ENCODE peak calls at places on chromosome X, in four cellular contexts. V, E, R and H are unnamed samples.

GRCh38 chrX:47697171-47697570 is 38.2 kb upstream of the UXT start:
- DNase-seq in E (no peak), V (no peak), R (no peak), H (no peak)

GRCh38 chrX:133781174-133781573 is 204.2 kb downstream of the GPC3 start:
- DNase-seq in R (no peak), V (no peak), E (no peak), H (no peak)

GRCh38 chrX:65667157-65667502 is 324 bp upstream of the MSN start:
- DNase-seq in V (no peak), E (no peak), R (no peak), H (no peak)

GRCh38 chrX:29653721-29654120 is 561.6 kb upstream of the MAGEB2 start:
- DNase-seq in R (no peak), V (no peak), E (no peak), H (no peak)

GRCh38 chrX:57906790-57907189 is 3.5 kb downstream of the ZXDA start:
- DNase-seq in R (no peak), E (no peak), V (no peak), H (no peak)

GRCh38 chrX:16643160-16643559 is 6.8 kb upstream of the S100G start:
- DNase-seq in E (no peak), R (no peak), V (no peak), H (no peak)

GRCh38 chrX:40050532-40050931 is 47.2 kb downstream of the BCOR start:
- DNase-seq in E (no peak), R (no peak), V (no peak), H (no peak)

GRCh38 chrX:154378059-154378798 is 866 bp upstream of the EMD start:
- DNase-seq in E (no peak), R (no peak), V (no peak), H (no peak)

GRCh38 chrX:43357741-43358140 is 298.4 kb upstream of the MAOA start:
- DNase-seq in R (no peak), V (no peak), E (no peak), H (no peak)

GRCh38 chrX:132488092-132488749 is 617 bp downstream of the MBNL3 start:
- DNase-seq in V (no peak), E (no peak), R (no peak), H (no peak)

GRCh38 chrX:54301516-54301915 is 56.3 kb downstream of the WNK3 start:
- DNase-seq in V (no peak), R (no peak), E (no peak), H (no peak)

GRCh38 chrX:119694601-119695534 is 1.9 kb upstream of the SEPTIN6 start:
- DNase-seq in R (peak; percentile 48), E (peak; percentile 39), V (no peak), H (no peak)

GRCh38 chrX:27918799-27919198 is 62.5 kb downstream of the DCAF8L1 start:
- DNase-seq in E (no peak), R (no peak), V (no peak), H (no peak)

GRCh38 chrX:53262918-53263394 is 18.4 kb downstream of the IQSEC2 start:
- DNase-seq in E (no peak), R (no peak), V (no peak), H (peak; percentile 43)

GRCh38 chrX:96611619-96612362 is 72.9 kb upstream of the DIAPH2 start:
- DNase-seq in V (no peak), R (no peak), E (no peak), H (no peak)

GRCh38 chrX:137401092-137401491 is 164.8 kb upstream of the ZIC3 start:
- DNase-seq in V (no peak), R (no peak), E (no peak), H (no peak)

GRCh38 chrX:49292400-49293362 is 10.8 kb upstream of the GAGE10 start:
- DNase-seq in R (no peak), V (no peak), E (no peak), H (no peak)

GRCh38 chrX:133937022-133937421 is 48.4 kb downstream of the GPC3 start:
- DNase-seq in E (no peak), V (no peak), R (no peak), H (no peak)

GRCh38 chrX:19839770-19840254 is 47.6 kb downstream of the SH3KBP1 start:
- DNase-seq in R (no peak), V (peak; percentile 64), E (no peak), H (no peak)

GRCh38 chrX:10015711-10016515 is 48.8 kb downstream of the CLDN34 start:
- DNase-seq in E (no peak), V (no peak), R (peak; percentile 51), H (no peak)

DNA sequence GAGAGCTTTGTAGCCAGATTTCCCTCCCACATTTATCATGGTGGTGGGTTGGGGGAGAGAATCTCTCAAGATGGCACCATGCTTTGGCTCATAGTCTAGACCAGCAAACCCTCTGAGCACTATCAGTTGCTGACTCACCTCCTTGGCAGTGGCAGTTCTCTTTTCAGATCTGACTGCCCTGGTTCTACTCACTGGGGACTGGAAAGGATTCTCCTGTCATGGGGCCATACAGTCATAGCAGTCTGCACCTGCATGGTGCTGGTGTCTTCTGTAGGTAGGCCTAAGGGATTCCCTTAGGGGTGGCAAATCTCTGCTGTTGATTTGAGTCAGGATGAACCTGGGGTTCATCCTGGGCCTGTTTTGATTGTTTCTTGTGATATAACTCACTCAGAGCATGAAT is 2.6 kb downstream of the TEX13B start:
- DNase-seq in E (no peak), R (no peak), V (no peak), H (no peak)
- TF ChIP-seq CBX5 in E (no peak), R (no peak), V (no peak), H (no peak)

GRCh38 chrX:12984629-12985303 is 9.9 kb downstream of the TMSB4X start:
- DNase-seq in E (no peak), R (no peak), V (no peak), H (peak; percentile 14)
- TF ChIP-seq CBX5 in E (no peak), R (no peak), V (no peak), H (no peak)

GRCh38 chrX:106898462-106898861 is 4.7 kb downstream of the RIPPLY1 start:
- DNase-seq in V (peak; percentile 16), E (peak; percentile 80), R (no peak), H (peak; percentile 22)

GRCh38 chrX:106897259-106897658 is 5.9 kb downstream of the RIPPLY1 start:
- DNase-seq in V (no peak), E (no peak), R (no peak), H (no peak)

GRCh38 chrX:106891762-106892161 is 11.4 kb downstream of the RIPPLY1 start:
- DNase-seq in V (no peak), E (no peak), R (no peak), H (no peak)

GRCh38 chrX:106894978-106895452 is 8.1 kb downstream of the RIPPLY1 start:
- DNase-seq in V (no peak), E (peak; percentile 51), R (no peak), H (no peak)

DNA sequence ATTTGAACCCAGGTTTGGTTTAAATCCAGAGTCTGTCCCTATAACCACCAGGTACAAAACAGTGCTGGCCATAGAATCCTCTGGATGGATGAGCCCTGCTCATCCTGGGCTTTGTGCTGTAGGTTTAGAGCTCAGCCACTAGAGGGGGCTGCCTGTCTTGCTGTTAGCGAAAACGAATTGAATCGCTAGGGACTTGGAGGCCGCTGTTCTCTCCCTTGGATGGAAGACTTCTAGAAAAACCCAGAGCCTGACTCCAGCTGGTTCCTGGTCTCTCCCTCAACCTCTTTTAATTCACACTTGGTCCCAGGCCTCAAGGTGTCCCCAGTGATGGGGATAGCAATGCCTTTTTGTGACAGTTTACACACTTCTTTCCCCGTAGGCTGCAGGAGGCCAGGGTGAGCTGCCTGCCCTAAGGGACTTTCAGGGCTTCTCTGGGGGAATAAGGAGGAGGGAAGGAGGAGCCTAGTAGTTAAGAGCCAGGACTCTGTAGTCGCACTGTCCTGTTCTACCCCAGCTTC is 8.7 kb downstream of the RIPPLY1 start:
- DNase-seq in E (peak; percentile 60), R (peak; percentile 57), V (no peak), H (peak; percentile 64)
- TF ChIP-seq CBX5 in E (no peak), R (no peak), V (no peak), H (no peak)

GRCh38 chrX:81304545-81304944 is 102.6 kb downstream of the SH3BGRL start:
- DNase-seq in E (no peak), V (no peak), R (no peak), H (no peak)

GRCh38 chrX:81305240-81305639 is 103.3 kb downstream of the SH3BGRL start:
- DNase-seq in V (no peak), R (no peak), E (no peak), H (no peak)

GRCh38 chrX:81301877-81302276 is 100.0 kb downstream of the SH3BGRL start:
- DNase-seq in E (no peak), R (no peak), V (no peak), H (no peak)
- TF ChIP-seq CBX5 in E (no peak), R (no peak), V (no peak), H (no peak)

GRCh38 chrX:110462957-110463356 is 104.3 kb downstream of the RTL9 start:
- DNase-seq in E (no peak), V (no peak), R (no peak), H (no peak)
- TF ChIP-seq CBX5 in E (no peak), V (no peak), R (no peak), H (no peak)

GRCh38 chrX:344371-344901 is 25.8 kb upstream of the GTPBP6 start:
- DNase-seq in R (peak; percentile 42), E (no peak), V (no peak), H (no peak)

GRCh38 chrX:348461-349117 is 30.0 kb upstream of the GTPBP6 start:
- DNase-seq in R (no peak), E (no peak), V (no peak), H (no peak)

GRCh38 chrX:347351-348117 is 28.9 kb upstream of the GTPBP6 start:
- DNase-seq in E (no peak), V (no peak), R (no peak), H (no peak)

GRCh38 chrX:345020-345925 is 26.7 kb upstream of the GTPBP6 start:
- DNase-seq in E (no peak), V (no peak), R (peak; percentile 40), H (no peak)

DNA sequence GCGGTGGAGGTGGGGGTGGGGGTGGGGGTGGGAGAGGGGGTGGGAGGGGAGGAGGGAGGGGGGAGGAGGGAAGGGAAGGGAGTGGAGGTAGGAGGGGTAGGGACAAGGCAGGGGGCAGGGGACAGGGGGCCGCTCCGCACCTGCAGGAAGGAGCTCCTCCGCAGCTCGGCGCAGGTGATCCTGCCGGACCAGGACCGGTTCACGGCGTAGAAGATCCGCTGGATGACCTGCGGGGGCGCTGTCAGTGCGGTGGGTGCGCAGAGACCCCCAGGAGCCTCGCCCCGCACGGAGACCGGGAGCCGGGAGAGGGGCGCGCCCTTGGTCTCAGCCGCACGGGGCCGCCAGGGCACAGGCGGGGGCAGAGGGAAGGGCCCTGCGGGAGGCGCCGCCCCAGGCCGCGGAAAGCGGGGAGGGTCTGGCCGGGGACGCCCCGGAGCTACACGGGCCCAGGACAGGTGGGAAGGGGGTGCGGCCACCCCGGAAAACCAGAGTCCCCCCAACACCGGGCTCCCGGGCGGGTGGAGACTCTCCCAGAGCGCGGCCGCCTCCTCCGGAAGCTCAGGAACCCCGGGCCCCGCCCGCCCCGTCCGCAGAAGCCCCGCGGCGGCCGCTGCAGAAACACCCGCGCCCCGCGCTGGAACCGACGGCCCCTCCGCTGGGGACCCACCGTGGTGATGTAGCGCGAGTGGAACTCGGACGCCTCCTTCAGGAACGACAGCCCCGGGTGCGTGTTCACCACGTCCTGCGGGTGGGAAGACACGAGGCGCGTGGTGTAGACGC is 27.6 kb upstream of the GTPBP6 start:
- DNase-seq in E (no peak), R (peak; percentile 52), V (no peak), H (no peak)
- TF ChIP-seq CBX5 in E (no peak), R (no peak), V (no peak), H (no peak)